ENCODE peak calls at places on chromosome 1, in ten cellular contexts. A, Q, F, Z, G, P, Y, E, D and W are unnamed samples.

GRCh38 chr1:210600421-210601195 is 271.9 kb downstream of the HHAT start:
- DNase-seq in A (no peak), Q (no peak), F (no peak), Z (peak; percentile 29), G (no peak), P (no peak), Y (no peak), E (no peak), D (no peak), W (no peak)

GRCh38 chr1:157249739-157250138 is 111.5 kb upstream of the ETV3 start:
- DNase-seq in A (no peak), Q (no peak), F (no peak), Z (no peak), G (no peak), P (no peak), Y (no peak), E (no peak), D (no peak), W (no peak)

GRCh38 chr1:116147972-116148371 is 36.8 kb downstream of the MAB21L3 start:
- DNase-seq in A (no peak), Q (no peak), F (no peak), Z (no peak), G (no peak), P (no peak), Y (no peak), E (no peak), D (no peak), W (no peak)

GRCh38 chr1:61313906-61314422 is 231.6 kb downstream of the NFIA start:
- DNase-seq in A (no peak), Q (no peak), F (no peak), Z (no peak), G (no peak), P (no peak), Y (no peak), E (no peak), D (no peak), W (no peak)

GRCh38 chr1:78007677-78008341 is 3.1 kb downstream of the DNAJB4 start:
- DNase-seq in A (no peak), Q (no peak), F (no peak), Z (no peak), G (no peak), P (no peak), Y (no peak), E (no peak), D (no peak), W (no peak)

GRCh38 chr1:10471411-10472219 is 714 bp downstream of the DFFA start:
- DNase-seq in A (no peak), Q (peak; percentile 45), F (peak; percentile 44), Z (no peak), G (no peak), P (no peak), Y (no peak), E (no peak), D (no peak), W (no peak)

GRCh38 chr1:119714583-119714982 is 2.8 kb downstream of the PHGDH start:
- DNase-seq in A (no peak), Q (peak; percentile 55), F (no peak), Z (no peak), G (no peak), P (no peak), Y (no peak), E (peak; percentile 69), D (peak; percentile 61), W (no peak)

GRCh38 chr1:159964144-159964543 is 10.1 kb upstream of the SLAMF9 start:
- DNase-seq in A (no peak), Q (no peak), F (no peak), Z (no peak), G (no peak), P (no peak), Y (no peak), E (no peak), D (no peak), W (no peak)

GRCh38 chr1:115771847-115772457 is 3.4 kb upstream of the CASQ2 start:
- DNase-seq in A (no peak), Q (peak; percentile 86), F (peak; percentile 81), Z (peak; percentile 61), G (no peak), P (peak; percentile 13), Y (peak; percentile 74), E (peak; percentile 57), D (peak; percentile 77), W (peak; percentile 65)

GRCh38 chr1:235426143-235426542 is 58.9 kb downstream of the TBCE start:
- DNase-seq in A (no peak), Q (no peak), F (no peak), Z (no peak), G (no peak), P (no peak), Y (no peak), E (no peak), D (no peak), W (no peak)

GRCh38 chr1:200090252-200091159 is 63.0 kb downstream of the NR5A2 start:
- DNase-seq in A (no peak), Q (peak; percentile 24), F (peak; percentile 7), Z (no peak), G (no peak), P (no peak), Y (no peak), E (no peak), D (no peak), W (no peak)

DNA sequence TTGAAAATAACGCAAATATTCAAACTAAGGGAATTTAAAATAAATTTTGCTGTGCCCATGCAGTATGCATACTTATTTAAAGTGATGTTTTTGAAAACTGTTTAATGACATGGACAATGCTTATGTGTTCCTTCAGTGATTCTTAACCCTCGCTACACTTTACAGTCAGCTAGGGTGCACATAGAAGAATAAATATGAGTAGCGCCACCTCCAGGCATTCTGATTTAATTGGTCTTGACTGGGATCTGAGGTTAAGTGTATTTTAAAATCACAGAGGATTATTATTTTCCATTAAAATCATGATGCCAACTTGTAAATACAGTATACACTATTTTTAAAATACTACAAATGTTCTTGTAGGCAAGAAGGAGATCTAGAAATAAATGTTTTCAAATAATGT is 373.5 kb upstream of the ADGRL4 start:
- DNase-seq in A (no peak), Q (no peak), F (no peak), Z (no peak), G (no peak), P (no peak), Y (no peak), E (no peak), D (no peak), W (no peak)
- TF ChIP-seq CTCF in A (no peak), Q (no peak), F (no peak), Z (no peak), G (no peak), P (no peak), Y (no peak), E (no peak), D (no peak), W (no peak)

GRCh38 chr1:39127513-39127912 is 77.0 kb upstream of the MACF1 start:
- DNase-seq in A (no peak), Q (peak; percentile 68), F (no peak), Z (no peak), G (no peak), P (no peak), Y (peak; percentile 49), E (peak; percentile 68), D (no peak), W (no peak)

GRCh38 chr1:39128959-39129358 is 75.5 kb upstream of the MACF1 start:
- DNase-seq in A (no peak), Q (no peak), F (no peak), Z (no peak), G (no peak), P (no peak), Y (peak; percentile 76), E (no peak), D (no peak), W (no peak)

GRCh38 chr1:39130297-39130696 is 74.2 kb upstream of the MACF1 start:
- DNase-seq in A (no peak), Q (peak; percentile 76), F (no peak), Z (peak; percentile 76), G (no peak), P (no peak), Y (no peak), E (no peak), D (no peak), W (no peak)

GRCh38 chr1:39128126-39128525 is 76.4 kb upstream of the MACF1 start:
- DNase-seq in A (no peak), Q (no peak), F (no peak), Z (no peak), G (no peak), P (no peak), Y (no peak), E (no peak), D (no peak), W (no peak)

GRCh38 chr1:39129514-39129913 is 75.0 kb upstream of the MACF1 start:
- DNase-seq in A (no peak), Q (peak; percentile 62), F (peak; percentile 16), Z (no peak), G (no peak), P (no peak), Y (no peak), E (no peak), D (no peak), W (peak; percentile 35)
- TF ChIP-seq CTCF in A (no peak), Q (peak; percentile 58), F (peak; percentile 24), Z (peak; percentile 42), G (no peak), P (peak; percentile 30), Y (no peak), E (no peak), D (no peak), W (peak; percentile 27)

GRCh38 chr1:230280054-230280795 is 145.9 kb downstream of the PGBD5 start:
- DNase-seq in A (no peak), Q (no peak), F (no peak), Z (no peak), G (no peak), P (no peak), Y (no peak), E (no peak), D (no peak), W (no peak)

GRCh38 chr1:230278871-230279582 is 147.1 kb downstream of the PGBD5 start:
- DNase-seq in A (no peak), Q (no peak), F (no peak), Z (no peak), G (no peak), P (no peak), Y (no peak), E (no peak), D (no peak), W (no peak)

GRCh38 chr1:230279583-230279945 is 146.6 kb downstream of the PGBD5 start:
- DNase-seq in A (no peak), Q (no peak), F (no peak), Z (no peak), G (no peak), P (no peak), Y (no peak), E (no peak), D (no peak), W (no peak)

GRCh38 chr1:230276401-230276800 is 149.7 kb downstream of the PGBD5 start:
- DNase-seq in A (no peak), Q (no peak), F (no peak), Z (no peak), G (no peak), P (no peak), Y (no peak), E (peak; percentile 8), D (no peak), W (no peak)

GRCh38 chr1:230277201-230277771 is 148.8 kb downstream of the PGBD5 start:
- DNase-seq in A (no peak), Q (no peak), F (no peak), Z (no peak), G (peak; percentile 23), P (no peak), Y (no peak), E (no peak), D (no peak), W (no peak)
- TF ChIP-seq CTCF in A (no peak), Q (no peak), F (no peak), Z (no peak), G (no peak), P (no peak), Y (no peak), E (no peak), D (no peak), W (no peak)

GRCh38 chr1:90723561-90724108 is 6.5 kb upstream of the BARHL2 start:
- DNase-seq in A (no peak), Q (no peak), F (peak; percentile 38), Z (no peak), G (no peak), P (no peak), Y (no peak), E (no peak), D (no peak), W (peak; percentile 43)
- TF ChIP-seq CTCF in A (no peak), Q (peak; percentile 13), F (peak; percentile 31), Z (peak; percentile 19), G (no peak), P (peak; percentile 40), Y (peak; percentile 28), E (no peak), D (no peak), W (no peak)